ENCODE peak calls at places on chromosomes 12 and 14, in seven cellular contexts. D is upper lobe of right lung; P is epithelial cell of esophagus; B is WERI-Rb-1; F is cardiac muscle cell; O is IMR-90; H is CD8-positive, alpha-beta memory T cell. I is an unnamed sample.

GRCh38 chr12:105156260-105156659 is 48.7 kb downstream of the WASHC4 start:
- DNase-seq in D (no peak), P (no peak), B (no peak), F (no peak), O (no peak), H (no peak), I (no peak)

GRCh38 chr14:39665084-39665483 is 232.9 kb upstream of the FBXO33 start:
- DNase-seq in D (no peak), P (no peak), B (no peak), F (no peak), O (no peak), H (no peak), I (no peak)

GRCh38 chr12:1559729-1560128 is 34.7 kb downstream of the FBXL14 start:
- DNase-seq in D (no peak), P (no peak), B (no peak), F (peak; percentile 2), O (no peak), H (no peak), I (no peak)

GRCh38 chr14:90815817-90816662 is at the start of gene TTC7B:
- DNase-seq in D (peak; percentile 76), P (peak; percentile 23), B (peak; percentile 63), F (peak; percentile 47), O (peak; percentile 24), H (no peak), I (no peak)

GRCh38 chr12:34390846-34391700 is 368.8 kb downstream of the ALG10 start:
- DNase-seq in D (peak; percentile 53), P (no peak), B (no peak), F (no peak), O (no peak), H (no peak), I (peak; percentile 2)

GRCh38 chr14:85088231-85088630 is 441.7 kb upstream of the FLRT2 start:
- DNase-seq in D (no peak), P (peak; percentile 84), B (no peak), F (peak; percentile 16), O (no peak), H (no peak), I (no peak)

GRCh38 chr12:94615284-94616216 is 34.8 kb downstream of the TMCC3 start:
- DNase-seq in D (no peak), P (peak; percentile 97), B (no peak), F (peak; percentile 55), O (peak; percentile 45), H (no peak), I (peak; percentile 66)

GRCh38 chr14:70905316-70905715 is 1.9 kb upstream of the PCNX1 start:
- DNase-seq in D (no peak), P (no peak), B (peak; percentile 24), F (peak; percentile 98), O (peak; percentile 90), H (no peak), I (no peak)

GRCh38 chr14:102028733-102029132 is 58.1 kb downstream of the HSP90AA1 start:
- DNase-seq in D (no peak), P (peak; percentile 78), B (peak; percentile 26), F (no peak), O (peak; percentile 77), H (no peak), I (peak; percentile 60)

GRCh38 chr14:104865631-104866441 is 768 bp downstream of the CEP170B start:
- DNase-seq in D (peak; percentile 87), P (peak; percentile 91), B (peak; percentile 58), F (peak; percentile 73), O (peak; percentile 67), H (no peak), I (peak; percentile 78)

GRCh38 chr12:71838661-71839060 is 898 bp upstream of the TBC1D15 start:
- DNase-seq in D (no peak), P (no peak), B (no peak), F (no peak), O (no peak), H (no peak), I (no peak)

GRCh38 chr12:12837025-12837872 is 24.1 kb downstream of the DDX47 start:
- DNase-seq in D (no peak), P (peak; percentile 93), B (peak; percentile 19), F (peak; percentile 79), O (peak; percentile 84), H (no peak), I (peak; percentile 50)

GRCh38 chr14:29521526-29522137 is 406.0 kb downstream of the PRKD1 start:
- DNase-seq in D (no peak), P (peak; percentile 37), B (peak; percentile 58), F (peak; percentile 18), O (peak; percentile 6), H (no peak), I (no peak)

GRCh38 chr14:22070119-22070982 is 396.7 kb upstream of the OR4E1 start:
- DNase-seq in D (no peak), P (peak; percentile 8), B (no peak), F (peak; percentile 6), O (no peak), H (peak; percentile 10), I (peak; percentile 32)
- H3K4me3 ChIP-seq in D (peak overlapping the region; percentile 22), P (no peak overlapping the region), B (no peak overlapping the region), F (no peak overlapping the region), O (no peak overlapping the region), H (peak overlapping the region; percentile 70), I (no peak overlapping the region)

GRCh38 chr14:99262977-99263448 is 9.0 kb downstream of the BCL11B start:
- DNase-seq in D (no peak), P (no peak), B (no peak), F (no peak), O (no peak), H (no peak), I (no peak)

GRCh38 chr14:99263564-99264330 is 8.2 kb downstream of the BCL11B start:
- DNase-seq in D (no peak), P (no peak), B (no peak), F (no peak), O (no peak), H (no peak), I (no peak)

GRCh38 chr14:99260652-99261551 is 11.1 kb downstream of the BCL11B start:
- DNase-seq in D (no peak), P (no peak), B (no peak), F (no peak), O (no peak), H (peak; percentile 56), I (no peak)

GRCh38 chr14:99260116-99260515 is 11.9 kb downstream of the BCL11B start:
- DNase-seq in D (no peak), P (no peak), B (no peak), F (no peak), O (no peak), H (no peak), I (no peak)

GRCh38 chr14:99261916-99262787 is 9.8 kb downstream of the BCL11B start:
- DNase-seq in D (no peak), P (peak; percentile 57), B (no peak), F (no peak), O (no peak), H (peak; percentile 69), I (no peak)
- H3K4me3 ChIP-seq in D (no peak overlapping the region), P (no peak overlapping the region), B (no peak overlapping the region), F (no peak overlapping the region), O (no peak overlapping the region), H (peak overlapping the region; percentile 86), I (no peak overlapping the region)

GRCh38 chr12:56021882-56022497 is 1.1 kb downstream of the IKZF4 start:
- DNase-seq in D (no peak), P (no peak), B (no peak), F (no peak), O (no peak), H (no peak), I (no peak)
- H3K4me3 ChIP-seq in D (no peak overlapping the region), P (no peak overlapping the region), B (peak overlapping the region; percentile 42), F (peak overlapping the region; percentile 43), O (peak overlapping the region; percentile 26), H (peak overlapping the region; percentile 62), I (no peak overlapping the region)

DNA sequence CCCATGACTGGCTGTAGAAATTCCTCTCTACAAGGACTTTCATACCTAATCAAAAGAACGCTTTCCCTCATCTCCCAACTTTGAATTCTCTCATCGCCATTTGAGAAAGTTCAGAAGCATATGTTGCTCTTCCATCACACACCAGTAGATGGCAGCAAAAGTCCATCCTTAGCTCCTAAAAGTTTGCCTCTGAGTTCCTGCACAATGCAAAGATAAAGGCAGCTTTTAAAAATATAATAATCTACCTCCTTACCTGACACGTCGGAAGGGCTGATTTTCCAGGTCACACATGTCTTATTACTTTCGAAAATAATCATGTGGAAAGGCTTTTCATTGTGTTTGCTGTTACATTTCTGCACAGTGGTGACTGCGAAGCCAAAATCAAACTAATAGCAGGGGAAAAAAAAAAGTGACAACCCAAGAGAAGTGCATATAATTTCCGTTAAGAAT is 456.7 kb upstream of the SEL1L start:
- DNase-seq in D (no peak), P (peak; percentile 66), B (peak; percentile 30), F (peak; percentile 66), O (peak; percentile 45), H (no peak), I (peak; percentile 58)
- H3K4me3 ChIP-seq in D (no peak overlapping the region), P (no peak overlapping the region), B (no peak overlapping the region), F (no peak overlapping the region), O (no peak overlapping the region), H (no peak overlapping the region), I (no peak overlapping the region)

GRCh38 chr14:81519200-81519998 is 14.3 kb downstream of the SEL1L start:
- DNase-seq in D (no peak), P (no peak), B (no peak), F (peak; percentile 66), O (no peak), H (no peak), I (no peak)

GRCh38 chr14:81521356-81521755 is 12.3 kb downstream of the SEL1L start:
- DNase-seq in D (no peak), P (no peak), B (no peak), F (no peak), O (no peak), H (no peak), I (no peak)

GRCh38 chr14:81517798-81518398 is 15.8 kb downstream of the SEL1L start:
- DNase-seq in D (peak; percentile 66), P (no peak), B (no peak), F (peak; percentile 43), O (peak; percentile 67), H (no peak), I (no peak)

GRCh38 chr14:81523016-81523415 is 10.6 kb downstream of the SEL1L start:
- DNase-seq in D (no peak), P (no peak), B (no peak), F (no peak), O (no peak), H (no peak), I (no peak)

DNA sequence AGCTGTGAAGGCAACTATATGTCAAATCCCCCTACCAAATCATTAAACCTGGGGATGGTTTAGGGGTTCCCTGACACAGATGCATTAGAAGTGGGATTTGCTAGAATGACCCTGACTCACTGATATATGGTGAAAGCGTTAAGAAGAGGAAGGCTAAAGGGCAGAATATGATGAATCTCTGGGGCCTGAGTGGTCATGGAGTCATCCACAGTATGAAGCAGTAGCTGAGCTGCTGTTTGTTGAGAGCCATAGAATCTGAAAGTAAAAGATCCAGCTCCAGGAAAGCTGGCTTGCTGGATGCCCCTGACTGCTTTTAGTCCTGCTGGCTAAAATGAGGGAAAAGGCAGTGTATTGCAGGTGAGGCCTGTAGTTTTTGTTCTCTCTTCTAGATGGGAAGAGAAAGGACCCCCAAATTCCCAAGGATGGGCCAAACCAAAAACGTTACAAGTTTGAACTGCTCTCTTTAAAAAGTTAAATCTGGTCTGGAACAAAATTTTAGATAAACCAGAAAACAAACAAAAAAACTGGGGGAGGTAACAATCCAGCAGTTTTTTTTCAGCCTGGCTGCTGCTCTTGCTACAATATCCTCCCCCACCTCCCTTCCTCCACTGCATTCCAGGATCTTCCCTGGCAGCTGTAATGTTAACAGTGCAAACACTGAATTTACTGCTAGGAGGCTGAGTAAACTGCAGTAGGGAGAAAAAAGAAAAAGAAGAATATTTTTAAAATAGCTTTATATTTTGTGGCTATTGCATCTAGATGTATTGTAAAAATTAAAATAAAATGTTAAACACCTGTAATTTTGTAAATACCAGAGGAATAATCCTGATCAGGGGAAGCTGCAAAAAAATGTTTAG is 16.5 kb downstream of the SEL1L start:
- DNase-seq in D (no peak), P (no peak), B (no peak), F (peak; percentile 87), O (peak; percentile 76), H (no peak), I (no peak)
- H3K4me3 ChIP-seq in D (no peak overlapping the region), P (no peak overlapping the region), B (no peak overlapping the region), F (no peak overlapping the region), O (no peak overlapping the region), H (no peak overlapping the region), I (no peak overlapping the region)

GRCh38 chr12:116880817-116881324 is 370 bp downstream of the HRK start:
- DNase-seq in D (peak; percentile 69), P (peak; percentile 60), B (peak; percentile 52), F (peak; percentile 43), O (peak; percentile 45), H (no peak), I (peak; percentile 70)
- H3K4me3 ChIP-seq in D (peak overlapping the region; percentile 21), P (no peak overlapping the region), B (peak overlapping the region; percentile 52), F (peak overlapping the region; percentile 45), O (peak overlapping the region; percentile 31), H (no peak overlapping the region), I (no peak overlapping the region)